ENCODE peak calls at places on chromosome 1, in five cellular contexts. N, G, M, L and Y are unnamed samples.

GRCh38 chr1:158005249-158005648 is 11.8 kb downstream of the KIRREL1 start:
- DNase-seq in G (no peak), M (no peak), N (no peak), L (no peak), Y (no peak)

GRCh38 chr1:155320661-155321576 is at the start of gene RUSC1:
- DNase-seq in L (peak; percentile 15), N (peak; percentile 63), M (peak; percentile 66), G (peak; percentile 47), Y (no peak)

GRCh38 chr1:111054656-111055055 is 85.2 kb downstream of the DRAM2 start:
- DNase-seq in L (no peak), N (no peak), G (no peak), M (no peak), Y (no peak)

GRCh38 chr1:111961773-111962565 is 27.5 kb downstream of the KCND3 start:
- DNase-seq in N (no peak), G (no peak), M (no peak), L (no peak), Y (no peak)

GRCh38 chr1:71882241-71883036 is 399.9 kb downstream of the NEGR1 start:
- DNase-seq in G (no peak), N (no peak), L (peak; percentile 81), M (no peak), Y (no peak)

GRCh38 chr1:184953600-184954219 is 20.6 kb downstream of the NIBAN1 start:
- DNase-seq in N (no peak), M (no peak), G (no peak), L (no peak), Y (no peak)

GRCh38 chr1:8096105-8097011 is 70.2 kb upstream of the ERRFI1 start:
- DNase-seq in G (no peak), M (no peak), L (peak; percentile 63), N (no peak), Y (no peak)

GRCh38 chr1:8004803-8005573 is 21.1 kb downstream of the ERRFI1 start:
- DNase-seq in N (no peak), L (peak; percentile 93), G (no peak), M (peak; percentile 72), Y (no peak)

GRCh38 chr1:180912211-180912800 is 391 bp upstream of the KIAA1614 start:
- DNase-seq in M (no peak), L (no peak), G (no peak), N (peak; percentile 36), Y (no peak)

GRCh38 chr1:154342836-154343472 is 17.6 kb downstream of the ATP8B2 start:
- DNase-seq in L (no peak), N (no peak), M (no peak), G (no peak), Y (no peak)

GRCh38 chr1:49416758-49417157 is 607.0 kb downstream of the AGBL4 start:
- DNase-seq in L (no peak), N (no peak), G (no peak), M (no peak), Y (no peak)

GRCh38 chr1:43549921-43550597 is 19.4 kb downstream of the PTPRF start:
- DNase-seq in L (no peak), N (peak; percentile 63), M (peak; percentile 87), G (no peak), Y (no peak)

GRCh38 chr1:35243681-35244080 is 24.8 kb upstream of the ZMYM4 start:
- DNase-seq in M (peak; percentile 62), N (no peak), G (no peak), L (peak; percentile 19), Y (no peak)

GRCh38 chr1:199861020-199861795 is 166.3 kb upstream of the NR5A2 start:
- DNase-seq in G (no peak), M (no peak), L (no peak), N (no peak), Y (no peak)

GRCh38 chr1:199867601-199868000 is 159.9 kb upstream of the NR5A2 start:
- DNase-seq in L (peak; percentile 80), M (no peak), G (no peak), N (peak; percentile 8), Y (no peak)

GRCh38 chr1:199868777-199869176 is 158.7 kb upstream of the NR5A2 start:
- DNase-seq in N (no peak), G (no peak), L (no peak), M (no peak), Y (no peak)

GRCh38 chr1:199862047-199862446 is 165.5 kb upstream of the NR5A2 start:
- DNase-seq in M (no peak), N (no peak), L (no peak), G (no peak), Y (no peak)

GRCh38 chr1:199866210-199866617 is 161.3 kb upstream of the NR5A2 start:
- DNase-seq in M (no peak), N (no peak), L (no peak), G (no peak), Y (no peak)
- TF ChIP-seq CTCF in M (no peak), N (no peak), L (no peak), G (no peak), Y (no peak)

GRCh38 chr1:40939320-40940059 is 40.0 kb upstream of the CTPS1 start:
- DNase-seq in N (no peak), M (peak; percentile 59), L (peak; percentile 73), G (no peak), Y (no peak)

GRCh38 chr1:40944841-40945430 is 34.6 kb upstream of the CTPS1 start:
- DNase-seq in M (peak; percentile 57), L (no peak), G (no peak), N (no peak), Y (no peak)

GRCh38 chr1:40945491-40945973 is 34.0 kb upstream of the CTPS1 start:
- DNase-seq in G (no peak), M (no peak), N (no peak), L (no peak), Y (no peak)

GRCh38 chr1:40948741-40949528 is 30.6 kb upstream of the CTPS1 start:
- DNase-seq in M (peak; percentile 37), N (peak; percentile 71), L (peak; percentile 76), G (peak; percentile 45), Y (no peak)

DNA sequence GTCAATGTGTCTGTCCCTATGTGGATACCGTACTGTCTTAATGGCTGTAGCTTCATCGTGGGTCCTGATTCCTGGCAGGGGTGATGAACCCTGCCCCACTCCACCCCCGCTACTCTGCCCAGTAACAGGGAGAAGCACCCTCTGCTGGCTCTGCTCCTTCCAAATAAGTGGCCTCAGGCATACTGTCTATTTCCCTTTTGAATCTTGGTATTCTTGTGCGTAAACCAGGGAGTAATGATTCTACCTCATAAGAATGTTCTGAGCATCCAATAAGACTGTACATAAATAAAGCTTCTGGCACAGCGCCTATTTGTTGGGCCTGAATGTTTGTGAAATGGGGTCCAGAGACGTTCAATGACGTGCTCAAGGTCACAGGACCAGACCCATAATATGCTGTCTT is 35.2 kb upstream of the CTPS1 start:
- DNase-seq in L (no peak), G (no peak), N (no peak), M (peak; percentile 59), Y (no peak)
- TF ChIP-seq CTCF in L (no peak), G (no peak), N (no peak), M (peak; percentile 33), Y (peak; percentile 63)

DNA sequence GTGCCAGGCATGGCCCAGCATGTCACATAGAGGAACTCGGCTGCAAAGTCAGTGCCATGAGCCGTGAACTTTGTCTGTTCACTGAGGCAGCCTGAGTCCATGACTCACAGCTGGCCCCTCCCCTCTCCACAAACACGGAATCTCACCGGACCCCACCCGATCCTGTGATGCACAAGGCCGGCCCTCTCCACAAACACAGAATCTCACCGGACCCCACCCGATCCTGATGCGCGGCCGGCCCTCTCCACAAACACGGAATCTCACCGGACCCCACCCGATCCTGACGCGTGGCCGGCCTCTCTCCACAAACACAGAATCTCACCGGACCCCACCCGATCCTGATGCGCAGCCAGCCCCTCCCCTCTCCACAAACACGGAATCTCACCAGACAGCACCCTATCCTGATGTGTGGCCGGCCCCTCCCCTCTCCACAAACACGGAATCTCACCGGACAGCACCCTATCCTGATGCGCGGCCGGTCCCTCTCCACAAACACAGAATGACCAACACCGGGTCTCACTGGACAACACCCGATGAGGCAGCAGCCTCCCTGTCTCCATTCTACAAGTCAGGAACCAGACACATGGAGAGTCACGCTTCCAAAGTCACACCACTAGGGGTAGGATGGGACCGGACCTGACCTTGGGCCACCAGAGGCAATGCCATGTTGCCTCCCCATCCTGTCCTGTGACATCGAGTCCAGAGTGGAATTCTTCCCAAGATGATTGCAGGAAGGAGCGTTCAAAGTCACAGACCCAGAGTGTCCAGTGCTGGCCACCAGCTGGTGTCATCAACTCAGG is 39.6 kb upstream of the GPR153 start:
- DNase-seq in N (no peak), M (no peak), L (no peak), G (no peak), Y (no peak)
- TF ChIP-seq CTCF in N (no peak), M (no peak), L (no peak), G (no peak), Y (peak; percentile 13)

GRCh38 chr1:6535214-6535613 is 19.1 kb downstream of the NOL9 start:
- DNase-seq in M (no peak), N (no peak), L (no peak), G (no peak), Y (no peak)

GRCh38 chr1:6544831-6545230 is 9.5 kb downstream of the NOL9 start:
- DNase-seq in L (no peak), G (no peak), M (no peak), N (no peak), Y (no peak)

GRCh38 chr1:6536291-6536690 is 18.0 kb downstream of the NOL9 start:
- DNase-seq in L (no peak), G (no peak), M (no peak), N (no peak), Y (no peak)

GRCh38 chr1:6534248-6534647 is 20.1 kb downstream of the NOL9 start:
- DNase-seq in N (no peak), G (no peak), L (no peak), M (no peak), Y (no peak)

GRCh38 chr1:6538958-6539357 is 15.4 kb downstream of the NOL9 start:
- DNase-seq in G (no peak), M (no peak), N (no peak), L (no peak), Y (no peak)
- TF ChIP-seq CTCF in G (no peak), M (no peak), N (no peak), L (no peak), Y (no peak)

GRCh38 chr1:41495171-41495948 is 10.9 kb upstream of the EDN2 start:
- DNase-seq in L (peak; percentile 74), G (no peak), N (peak; percentile 50), M (no peak), Y (no peak)
- TF ChIP-seq CTCF in L (peak; percentile 43), G (peak; percentile 40), N (peak; percentile 32), M (peak; percentile 7), Y (peak; percentile 67)

GRCh38 chr1:234000557-234001081 is 96.1 kb downstream of the SLC35F3 start:
- DNase-seq in L (no peak), G (no peak), M (no peak), N (no peak), Y (no peak)
- TF ChIP-seq CTCF in L (no peak), G (no peak), M (no peak), N (no peak), Y (no peak)